ENCODE peak calls at places on chromosomes 2 and 18, in five cellular contexts. One of them, this sample, is unnamed.

GRCh38 chr2:216001612-216002215 is 11.6 kb downstream of the MREG start:
- DNase-seq in cardiac muscle cell: no peak
- DNase-seq in astrocyte: no peak
- DNase-seq in hepatocyte: no peak
- DNase-seq in fibroblast of lung: no peak
- DNase-seq in this sample: no peak

GRCh38 chr2:232263295-232263694 is 115.3 kb upstream of the ALPP start:
- DNase-seq in hepatocyte: no peak
- DNase-seq in astrocyte: no peak
- DNase-seq in fibroblast of lung: no peak
- DNase-seq in cardiac muscle cell: no peak
- DNase-seq in this sample: no peak

GRCh38 chr2:239131521-239131920 is 269.3 kb downstream of the HDAC4 start:
- DNase-seq in hepatocyte: no peak
- DNase-seq in fibroblast of lung: no peak
- DNase-seq in astrocyte: no peak
- DNase-seq in cardiac muscle cell: no peak
- DNase-seq in this sample: no peak

GRCh38 chr2:16201876-16202642 is 261.7 kb downstream of the MYCN start:
- DNase-seq in astrocyte: no peak
- DNase-seq in hepatocyte: no peak
- DNase-seq in fibroblast of lung: no peak
- DNase-seq in cardiac muscle cell: no peak
- DNase-seq in this sample: no peak

GRCh38 chr2:219969508-219969907 is 342.1 kb downstream of the SLC4A3 start:
- DNase-seq in hepatocyte: no peak
- DNase-seq in fibroblast of lung: peak
- DNase-seq in astrocyte: peak
- DNase-seq in cardiac muscle cell: no peak
- DNase-seq in this sample: peak

GRCh38 chr2:106542730-106543359 is 55.7 kb downstream of the CD8B2 start:
- DNase-seq in cardiac muscle cell: peak
- DNase-seq in hepatocyte: peak
- DNase-seq in fibroblast of lung: peak
- DNase-seq in astrocyte: peak
- DNase-seq in this sample: no peak

GRCh38 chr2:134582547-134582899 is 136.3 kb downstream of the TMEM163 start:
- DNase-seq in fibroblast of lung: no peak
- DNase-seq in hepatocyte: peak
- DNase-seq in cardiac muscle cell: no peak
- DNase-seq in astrocyte: no peak
- DNase-seq in this sample: no peak

GRCh38 chr2:133568172-133568571 is at the start of gene NCKAP5:
- DNase-seq in hepatocyte: peak
- DNase-seq in cardiac muscle cell: peak
- DNase-seq in astrocyte: peak
- DNase-seq in fibroblast of lung: peak
- DNase-seq in this sample: peak

GRCh38 chr2:24351981-24352380 is 8.4 kb downstream of the ITSN2 start:
- DNase-seq in hepatocyte: no peak
- DNase-seq in astrocyte: no peak
- DNase-seq in cardiac muscle cell: peak
- DNase-seq in fibroblast of lung: no peak
- DNase-seq in this sample: no peak

GRCh38 chr2:24971300-24971549 is 530 bp downstream of the DNAJC27 start:
- DNase-seq in cardiac muscle cell: no peak
- DNase-seq in astrocyte: no peak
- DNase-seq in hepatocyte: no peak
- DNase-seq in fibroblast of lung: no peak
- DNase-seq in this sample: no peak

GRCh38 chr18:6683112-6683876 is 46.2 kb upstream of the ARHGAP28 start:
- DNase-seq in astrocyte: no peak
- DNase-seq in hepatocyte: peak
- DNase-seq in cardiac muscle cell: no peak
- DNase-seq in fibroblast of lung: no peak
- DNase-seq in this sample: no peak

GRCh38 chr2:226017534-226017933 is 618.0 kb downstream of the NYAP2 start:
- DNase-seq in hepatocyte: no peak
- DNase-seq in astrocyte: no peak
- DNase-seq in cardiac muscle cell: no peak
- DNase-seq in fibroblast of lung: no peak
- DNase-seq in this sample: no peak

GRCh38 chr2:226017107-226017506 is 617.6 kb downstream of the NYAP2 start:
- DNase-seq in astrocyte: no peak
- DNase-seq in hepatocyte: no peak
- DNase-seq in cardiac muscle cell: no peak
- DNase-seq in fibroblast of lung: no peak
- DNase-seq in this sample: no peak

GRCh38 chr2:226011716-226012115 is 612.2 kb downstream of the NYAP2 start:
- DNase-seq in cardiac muscle cell: no peak
- DNase-seq in fibroblast of lung: no peak
- DNase-seq in hepatocyte: no peak
- DNase-seq in astrocyte: no peak
- DNase-seq in this sample: no peak

DNA sequence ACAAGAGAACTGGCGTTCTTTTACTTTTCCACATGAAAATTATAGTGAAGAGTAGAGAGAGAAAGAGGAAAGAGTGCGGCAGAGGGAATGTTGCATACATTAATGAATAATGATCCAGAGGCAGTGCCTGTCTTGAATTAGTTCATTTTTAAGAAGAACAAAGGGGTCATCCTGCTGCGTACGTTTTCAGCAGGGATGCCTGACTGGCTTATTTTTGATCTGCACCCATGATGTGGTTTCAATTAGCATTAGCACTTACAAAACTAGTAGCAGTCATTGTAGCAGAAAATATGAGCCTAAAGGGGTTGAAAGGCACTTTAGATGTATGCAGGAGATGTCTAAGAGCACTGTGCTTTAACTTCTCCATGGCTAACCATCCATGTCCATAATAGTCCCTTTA is 612.6 kb downstream of the NYAP2 start:
- DNase-seq in fibroblast of lung: no peak
- DNase-seq in astrocyte: no peak
- DNase-seq in cardiac muscle cell: no peak
- DNase-seq in hepatocyte: no peak
- DNase-seq in this sample: no peak
- H3K4me3 ChIP-seq in fibroblast of lung: no peak
- H3K4me3 ChIP-seq in astrocyte: no peak
- H3K4me3 ChIP-seq in cardiac muscle cell: no peak
- H3K4me3 ChIP-seq in hepatocyte: no peak
- H3K4me3 ChIP-seq in this sample: no peak

DNA sequence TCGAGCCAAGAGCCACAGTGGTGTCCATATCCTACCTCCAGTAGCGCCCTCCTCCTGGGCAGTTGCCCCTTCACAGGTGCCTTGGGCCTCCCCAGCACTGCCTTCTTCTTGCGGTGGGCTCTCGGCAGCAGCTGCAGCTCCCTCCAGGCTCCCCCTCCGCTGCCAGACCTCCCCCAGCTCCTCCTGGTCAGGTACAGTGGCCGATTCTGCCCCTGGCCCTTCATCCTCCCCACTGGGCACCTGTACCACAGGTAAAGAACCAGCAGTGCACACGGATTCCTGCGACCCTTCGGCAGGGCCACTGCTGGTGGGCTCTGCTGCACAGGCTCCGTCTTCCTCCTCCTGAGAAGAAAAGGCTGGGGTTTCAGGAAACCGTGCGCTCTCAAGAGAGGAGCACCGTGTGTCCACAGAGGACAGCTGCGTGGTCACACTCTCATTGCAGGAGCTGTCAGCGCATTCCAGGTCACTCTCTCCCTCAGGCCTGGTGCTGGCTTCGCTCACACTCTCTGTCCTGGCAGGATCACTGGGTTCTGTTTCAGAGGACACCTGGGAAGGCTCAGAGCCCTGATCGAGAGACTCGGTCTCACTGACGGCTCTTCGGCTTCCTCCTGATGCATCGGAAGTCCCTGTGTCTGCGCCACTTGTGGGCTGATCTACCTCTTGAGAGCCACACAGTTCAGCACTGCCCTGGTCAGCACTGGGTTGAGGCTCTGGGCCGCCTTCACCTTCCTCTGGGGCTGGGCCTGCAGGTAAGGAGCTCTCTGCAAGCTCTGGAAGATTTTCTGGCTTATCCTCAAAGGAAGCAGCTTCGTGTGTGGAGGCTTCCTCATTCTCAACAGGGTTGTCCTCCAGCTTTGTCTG is 147.4 kb upstream of the STK17B start:
- DNase-seq in hepatocyte: no peak
- DNase-seq in fibroblast of lung: no peak
- DNase-seq in astrocyte: no peak
- DNase-seq in cardiac muscle cell: no peak
- DNase-seq in this sample: no peak
- H3K27ac ChIP-seq in hepatocyte: no peak
- H3K27ac ChIP-seq in fibroblast of lung: no peak
- H3K27ac ChIP-seq in astrocyte: no peak
- H3K27ac ChIP-seq in cardiac muscle cell: no peak
- H3K27ac ChIP-seq in this sample: no peak

DNA sequence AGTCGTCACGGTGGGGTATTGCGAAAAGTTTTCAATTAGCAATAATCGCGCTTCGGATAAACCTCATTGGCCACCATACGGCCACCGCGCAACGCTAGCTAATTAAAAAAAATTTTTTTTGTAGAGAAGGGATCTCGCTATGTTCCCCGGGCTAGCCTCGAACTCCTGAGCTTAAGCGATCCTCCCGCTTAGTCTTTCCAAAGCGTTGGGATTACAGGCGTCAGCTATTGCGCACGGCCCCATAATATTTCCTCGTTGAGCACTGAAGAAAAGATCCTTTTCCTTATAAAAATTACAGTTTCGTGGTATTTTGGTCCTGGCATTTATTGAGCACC is 759 bp upstream of the ACTR1B start:
- DNase-seq in hepatocyte: peak
- DNase-seq in cardiac muscle cell: no peak
- DNase-seq in fibroblast of lung: no peak
- DNase-seq in astrocyte: no peak
- DNase-seq in this sample: no peak
- TF ChIP-seq CTCF in hepatocyte: no peak
- TF ChIP-seq CTCF in cardiac muscle cell: no peak
- TF ChIP-seq CTCF in fibroblast of lung: no peak
- TF ChIP-seq CTCF in astrocyte: no peak
- TF ChIP-seq CTCF in this sample: no peak

DNA sequence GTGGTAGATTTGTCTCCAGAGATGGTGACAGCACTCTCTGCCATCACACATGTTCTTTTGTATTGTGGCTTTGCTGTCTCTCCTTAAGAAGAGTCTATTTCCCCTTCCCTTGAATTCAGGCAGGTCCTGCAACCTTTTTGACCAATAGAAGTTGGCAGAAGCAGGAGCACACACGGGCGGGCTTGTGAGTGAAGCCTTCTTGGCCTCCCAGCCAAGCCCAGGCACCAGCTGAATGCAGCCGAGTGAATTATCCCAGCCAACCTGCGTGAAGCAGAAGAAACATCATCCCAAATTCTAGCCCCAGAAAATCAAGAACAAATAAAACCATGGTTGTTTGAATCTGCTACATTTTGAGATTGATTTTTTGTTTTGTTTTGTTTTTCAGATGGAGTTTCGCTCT is 107.7 kb upstream of the COPS8 start:
- DNase-seq in astrocyte: no peak
- DNase-seq in fibroblast of lung: no peak
- DNase-seq in hepatocyte: no peak
- DNase-seq in cardiac muscle cell: no peak
- DNase-seq in this sample: no peak
- H3K4me3 ChIP-seq in astrocyte: no peak
- H3K4me3 ChIP-seq in fibroblast of lung: no peak
- H3K4me3 ChIP-seq in hepatocyte: no peak
- H3K4me3 ChIP-seq in cardiac muscle cell: no peak
- H3K4me3 ChIP-seq in this sample: no peak

DNA sequence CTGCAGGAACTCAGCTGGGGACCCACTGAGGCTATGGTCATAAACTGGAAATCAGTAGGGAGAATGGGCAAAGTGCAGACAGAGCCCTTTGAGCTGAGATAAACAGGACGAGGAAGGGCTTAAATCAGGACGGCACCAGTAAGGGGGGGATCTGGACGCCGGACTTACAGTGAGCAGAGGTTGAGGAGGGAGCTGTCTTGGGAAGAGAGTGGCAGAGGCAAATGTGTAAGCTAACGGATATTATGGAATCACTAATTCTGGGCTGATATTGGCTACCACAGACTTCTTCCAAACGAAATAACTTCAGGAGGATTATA is 540 bp downstream of the CYP27A1 start:
- DNase-seq in hepatocyte: peak
- DNase-seq in fibroblast of lung: peak
- DNase-seq in astrocyte: no peak
- DNase-seq in cardiac muscle cell: peak
- DNase-seq in this sample: no peak
- H3K27ac ChIP-seq in hepatocyte: peak
- H3K27ac ChIP-seq in fibroblast of lung: no peak
- H3K27ac ChIP-seq in astrocyte: no peak
- H3K27ac ChIP-seq in cardiac muscle cell: peak
- H3K27ac ChIP-seq in this sample: no peak

This sample was measured in AG04450.